ENCODE peak calls at places on chromosomes 7 and 10, in nine cellular contexts. One of them, this sample, is unnamed.

GRCh38 chr10:68957654-68958053 is 1.7 kb downstream of the DDX21 start:
- DNase-seq in GM12865: no peak
- DNase-seq in prostate gland: no peak
- DNase-seq in fibroblast of mammary gland: peak; percentile 44
- DNase-seq in GM23338: no peak
- DNase-seq in colonic mucosa: no peak
- DNase-seq in bronchial epithelial cell: no peak
- DNase-seq in endothelial cell: no peak
- DNase-seq in cardiac fibroblast: peak; percentile 51
- DNase-seq in this sample: no peak

GRCh38 chr10:26653004-26653403 is 44.5 kb upstream of the PDSS1 start:
- DNase-seq in GM12865: no peak
- DNase-seq in bronchial epithelial cell: no peak
- DNase-seq in prostate gland: no peak
- DNase-seq in GM23338: no peak
- DNase-seq in endothelial cell: no peak
- DNase-seq in cardiac fibroblast: no peak
- DNase-seq in fibroblast of mammary gland: no peak
- DNase-seq in colonic mucosa: no peak
- DNase-seq in this sample: no peak

GRCh38 chr7:13181221-13181620 is 493.8 kb downstream of the ARL4A start:
- DNase-seq in GM12865: no peak
- DNase-seq in bronchial epithelial cell: no peak
- DNase-seq in cardiac fibroblast: peak; percentile 25
- DNase-seq in fibroblast of mammary gland: peak; percentile 19
- DNase-seq in prostate gland: no peak
- DNase-seq in GM23338: no peak
- DNase-seq in colonic mucosa: no peak
- DNase-seq in endothelial cell: no peak
- DNase-seq in this sample: no peak

GRCh38 chr10:43869669-43870322 is 221.1 kb upstream of the ZNF32 start:
- DNase-seq in cardiac fibroblast: no peak
- DNase-seq in fibroblast of mammary gland: no peak
- DNase-seq in GM12865: no peak
- DNase-seq in GM23338: no peak
- DNase-seq in colonic mucosa: no peak
- DNase-seq in endothelial cell: no peak
- DNase-seq in bronchial epithelial cell: no peak
- DNase-seq in prostate gland: no peak
- DNase-seq in this sample: no peak

GRCh38 chr10:23525406-23525805 is 86.5 kb downstream of the OTUD1 start:
- DNase-seq in fibroblast of mammary gland: peak; percentile 21
- DNase-seq in endothelial cell: no peak
- DNase-seq in colonic mucosa: peak; percentile 20
- DNase-seq in GM23338: peak; percentile 40
- DNase-seq in GM12865: peak; percentile 38
- DNase-seq in cardiac fibroblast: peak; percentile 55
- DNase-seq in bronchial epithelial cell: peak; percentile 63
- DNase-seq in prostate gland: peak; percentile 8
- DNase-seq in this sample: no peak

GRCh38 chr10:12603766-12604470 is 254.6 kb downstream of the CAMK1D start:
- DNase-seq in fibroblast of mammary gland: no peak
- DNase-seq in endothelial cell: no peak
- DNase-seq in GM12865: no peak
- DNase-seq in prostate gland: no peak
- DNase-seq in cardiac fibroblast: no peak
- DNase-seq in GM23338: no peak
- DNase-seq in bronchial epithelial cell: no peak
- DNase-seq in colonic mucosa: peak; percentile 64
- DNase-seq in this sample: no peak

GRCh38 chr7:139797607-139798006 is 19.8 kb upstream of the HIPK2 start:
- DNase-seq in GM12865: no peak
- DNase-seq in GM23338: no peak
- DNase-seq in colonic mucosa: no peak
- DNase-seq in prostate gland: no peak
- DNase-seq in endothelial cell: no peak
- DNase-seq in cardiac fibroblast: no peak
- DNase-seq in fibroblast of mammary gland: no peak
- DNase-seq in bronchial epithelial cell: no peak
- DNase-seq in this sample: no peak

GRCh38 chr7:65509368-65510186 is 135.9 kb downstream of the ZNF92 start:
- DNase-seq in fibroblast of mammary gland: no peak
- DNase-seq in endothelial cell: peak; percentile 9
- DNase-seq in colonic mucosa: no peak
- DNase-seq in cardiac fibroblast: no peak
- DNase-seq in GM23338: peak; percentile 49
- DNase-seq in GM12865: no peak
- DNase-seq in prostate gland: no peak
- DNase-seq in bronchial epithelial cell: no peak
- DNase-seq in this sample: no peak

GRCh38 chr7:30865821-30866220 is 45.8 kb upstream of the AQP1 start:
- DNase-seq in prostate gland: no peak
- DNase-seq in bronchial epithelial cell: no peak
- DNase-seq in cardiac fibroblast: no peak
- DNase-seq in colonic mucosa: no peak
- DNase-seq in GM12865: no peak
- DNase-seq in GM23338: no peak
- DNase-seq in fibroblast of mammary gland: no peak
- DNase-seq in endothelial cell: no peak
- DNase-seq in this sample: no peak

GRCh38 chr7:134276951-134277350 is 39.8 kb downstream of the SLC35B4 start:
- DNase-seq in colonic mucosa: no peak
- DNase-seq in cardiac fibroblast: no peak
- DNase-seq in fibroblast of mammary gland: no peak
- DNase-seq in GM12865: no peak
- DNase-seq in prostate gland: no peak
- DNase-seq in endothelial cell: no peak
- DNase-seq in bronchial epithelial cell: no peak
- DNase-seq in GM23338: peak; percentile 23
- DNase-seq in this sample: no peak

GRCh38 chr7:129612112-129613015 is 844 bp downstream of the NRF1 start:
- DNase-seq in colonic mucosa: peak; percentile 52
- DNase-seq in GM12865: peak; percentile 60
- DNase-seq in GM23338: peak; percentile 40
- DNase-seq in cardiac fibroblast: peak; percentile 61
- DNase-seq in bronchial epithelial cell: peak; percentile 50
- DNase-seq in fibroblast of mammary gland: peak; percentile 64
- DNase-seq in endothelial cell: peak; percentile 23
- DNase-seq in prostate gland: peak; percentile 57
- DNase-seq in this sample: peak; percentile 66

GRCh38 chr7:149422065-149422913 is 38.6 kb downstream of the ZNF777 start:
- DNase-seq in GM23338: peak; percentile 94
- DNase-seq in prostate gland: peak; percentile 41
- DNase-seq in colonic mucosa: peak; percentile 60
- DNase-seq in fibroblast of mammary gland: peak; percentile 66
- DNase-seq in endothelial cell: peak; percentile 83
- DNase-seq in bronchial epithelial cell: peak; percentile 41
- DNase-seq in GM12865: peak; percentile 90
- DNase-seq in cardiac fibroblast: peak; percentile 72
- DNase-seq in this sample: peak; percentile 67

GRCh38 chr7:143882611-143883078 is 19.3 kb downstream of the TCAF1 start:
- DNase-seq in fibroblast of mammary gland: peak; percentile 59
- DNase-seq in bronchial epithelial cell: no peak
- DNase-seq in endothelial cell: peak; percentile 66
- DNase-seq in colonic mucosa: peak; percentile 64
- DNase-seq in GM23338: peak; percentile 49
- DNase-seq in prostate gland: peak; percentile 44
- DNase-seq in GM12865: no peak
- DNase-seq in cardiac fibroblast: peak; percentile 78
- DNase-seq in this sample: no peak

GRCh38 chr10:3067045-3067858 is at the start of gene PFKP:
- DNase-seq in prostate gland: peak; percentile 53
- DNase-seq in cardiac fibroblast: peak; percentile 28
- DNase-seq in endothelial cell: peak; percentile 33
- DNase-seq in bronchial epithelial cell: no peak
- DNase-seq in GM12865: peak; percentile 59
- DNase-seq in colonic mucosa: peak; percentile 72
- DNase-seq in fibroblast of mammary gland: no peak
- DNase-seq in GM23338: peak; percentile 69
- DNase-seq in this sample: peak; percentile 67

GRCh38 chr7:155291045-155291530 is 6.6 kb upstream of the INSIG1 start:
- DNase-seq in cardiac fibroblast: peak; percentile 17
- DNase-seq in bronchial epithelial cell: peak; percentile 58
- DNase-seq in GM23338: no peak
- DNase-seq in endothelial cell: no peak
- DNase-seq in GM12865: no peak
- DNase-seq in fibroblast of mammary gland: peak; percentile 87
- DNase-seq in prostate gland: no peak
- DNase-seq in colonic mucosa: peak; percentile 60
- DNase-seq in this sample: peak; percentile 66

GRCh38 chr7:90749774-90750173 is 153.7 kb downstream of the CDK14 start:
- DNase-seq in cardiac fibroblast: peak; percentile 54
- DNase-seq in bronchial epithelial cell: peak; percentile 37
- DNase-seq in endothelial cell: no peak
- DNase-seq in GM23338: peak; percentile 35
- DNase-seq in colonic mucosa: no peak
- DNase-seq in prostate gland: no peak
- DNase-seq in GM12865: peak; percentile 50
- DNase-seq in fibroblast of mammary gland: peak; percentile 36
- DNase-seq in this sample: no peak

GRCh38 chr10:74058071-74058470 is 60.2 kb downstream of the VCL start:
- DNase-seq in prostate gland: no peak
- DNase-seq in colonic mucosa: no peak
- DNase-seq in bronchial epithelial cell: no peak
- DNase-seq in GM12865: peak; percentile 46
- DNase-seq in endothelial cell: no peak
- DNase-seq in cardiac fibroblast: no peak
- DNase-seq in fibroblast of mammary gland: no peak
- DNase-seq in GM23338: no peak
- DNase-seq in this sample: no peak

GRCh38 chr7:35036361-35037171 is 719 bp downstream of the DPY19L1 start:
- DNase-seq in prostate gland: peak; percentile 52
- DNase-seq in colonic mucosa: peak; percentile 58
- DNase-seq in GM12865: peak; percentile 47
- DNase-seq in GM23338: peak; percentile 64
- DNase-seq in endothelial cell: peak; percentile 55
- DNase-seq in fibroblast of mammary gland: peak; percentile 59
- DNase-seq in cardiac fibroblast: peak; percentile 70
- DNase-seq in bronchial epithelial cell: peak; percentile 41
- DNase-seq in this sample: peak; percentile 44
- TF ChIP-seq CTCF in prostate gland: no peak
- TF ChIP-seq CTCF in colonic mucosa: no peak
- TF ChIP-seq CTCF in GM12865: no peak
- TF ChIP-seq CTCF in GM23338: no peak
- TF ChIP-seq CTCF in endothelial cell: no peak
- TF ChIP-seq CTCF in fibroblast of mammary gland: no peak
- TF ChIP-seq CTCF in cardiac fibroblast: no peak
- TF ChIP-seq CTCF in bronchial epithelial cell: no peak
- TF ChIP-seq CTCF in this sample: no peak

GRCh38 chr7:41693150-41693997 is 9.5 kb downstream of the INHBA start:
- DNase-seq in endothelial cell: no peak
- DNase-seq in prostate gland: no peak
- DNase-seq in GM23338: no peak
- DNase-seq in cardiac fibroblast: peak; percentile 67
- DNase-seq in bronchial epithelial cell: peak; percentile 52
- DNase-seq in colonic mucosa: no peak
- DNase-seq in fibroblast of mammary gland: peak; percentile 72
- DNase-seq in GM12865: no peak
- DNase-seq in this sample: no peak
- TF ChIP-seq CTCF in endothelial cell: peak; percentile 65
- TF ChIP-seq CTCF in prostate gland: no peak
- TF ChIP-seq CTCF in GM23338: peak; percentile 48
- TF ChIP-seq CTCF in cardiac fibroblast: peak; percentile 61
- TF ChIP-seq CTCF in bronchial epithelial cell: peak; percentile 19
- TF ChIP-seq CTCF in colonic mucosa: no peak
- TF ChIP-seq CTCF in fibroblast of mammary gland: peak; percentile 51
- TF ChIP-seq CTCF in GM12865: no peak
- TF ChIP-seq CTCF in this sample: no peak

GRCh38 chr7:158382363-158382988 is 205.1 kb downstream of the PTPRN2 start:
- DNase-seq in GM23338: no peak
- DNase-seq in GM12865: no peak
- DNase-seq in prostate gland: no peak
- DNase-seq in fibroblast of mammary gland: no peak
- DNase-seq in cardiac fibroblast: no peak
- DNase-seq in bronchial epithelial cell: no peak
- DNase-seq in colonic mucosa: no peak
- DNase-seq in endothelial cell: no peak
- DNase-seq in this sample: no peak
- TF ChIP-seq CTCF in GM23338: no peak
- TF ChIP-seq CTCF in GM12865: no peak
- TF ChIP-seq CTCF in prostate gland: no peak
- TF ChIP-seq CTCF in fibroblast of mammary gland: no peak
- TF ChIP-seq CTCF in cardiac fibroblast: no peak
- TF ChIP-seq CTCF in bronchial epithelial cell: no peak
- TF ChIP-seq CTCF in colonic mucosa: no peak
- TF ChIP-seq CTCF in endothelial cell: no peak
- TF ChIP-seq CTCF in this sample: no peak

GRCh38 chr10:80412521-80412920 is 4.2 kb downstream of the PRXL2A start:
- DNase-seq in endothelial cell: no peak
- DNase-seq in GM23338: no peak
- DNase-seq in prostate gland: no peak
- DNase-seq in colonic mucosa: no peak
- DNase-seq in fibroblast of mammary gland: no peak
- DNase-seq in bronchial epithelial cell: no peak
- DNase-seq in cardiac fibroblast: no peak
- DNase-seq in GM12865: no peak
- DNase-seq in this sample: peak; percentile 54

GRCh38 chr10:80413152-80413996 is 5.0 kb downstream of the PRXL2A start:
- DNase-seq in endothelial cell: no peak
- DNase-seq in bronchial epithelial cell: peak; percentile 94
- DNase-seq in GM23338: peak; percentile 14
- DNase-seq in fibroblast of mammary gland: peak; percentile 62
- DNase-seq in prostate gland: peak; percentile 47
- DNase-seq in colonic mucosa: no peak
- DNase-seq in cardiac fibroblast: peak; percentile 82
- DNase-seq in GM12865: no peak
- DNase-seq in this sample: peak; percentile 16

GRCh38 chr10:80414126-80414898 is 6.0 kb downstream of the PRXL2A start:
- DNase-seq in colonic mucosa: peak; percentile 59
- DNase-seq in prostate gland: no peak
- DNase-seq in cardiac fibroblast: no peak
- DNase-seq in fibroblast of mammary gland: no peak
- DNase-seq in endothelial cell: no peak
- DNase-seq in GM12865: no peak
- DNase-seq in bronchial epithelial cell: no peak
- DNase-seq in GM23338: no peak
- DNase-seq in this sample: no peak

GRCh38 chr10:80416401-80417098 is 8.2 kb downstream of the PRXL2A start:
- DNase-seq in GM12865: no peak
- DNase-seq in prostate gland: peak; percentile 90
- DNase-seq in fibroblast of mammary gland: peak; percentile 38
- DNase-seq in colonic mucosa: no peak
- DNase-seq in cardiac fibroblast: peak; percentile 94
- DNase-seq in bronchial epithelial cell: no peak
- DNase-seq in endothelial cell: no peak
- DNase-seq in GM23338: no peak
- DNase-seq in this sample: no peak

DNA sequence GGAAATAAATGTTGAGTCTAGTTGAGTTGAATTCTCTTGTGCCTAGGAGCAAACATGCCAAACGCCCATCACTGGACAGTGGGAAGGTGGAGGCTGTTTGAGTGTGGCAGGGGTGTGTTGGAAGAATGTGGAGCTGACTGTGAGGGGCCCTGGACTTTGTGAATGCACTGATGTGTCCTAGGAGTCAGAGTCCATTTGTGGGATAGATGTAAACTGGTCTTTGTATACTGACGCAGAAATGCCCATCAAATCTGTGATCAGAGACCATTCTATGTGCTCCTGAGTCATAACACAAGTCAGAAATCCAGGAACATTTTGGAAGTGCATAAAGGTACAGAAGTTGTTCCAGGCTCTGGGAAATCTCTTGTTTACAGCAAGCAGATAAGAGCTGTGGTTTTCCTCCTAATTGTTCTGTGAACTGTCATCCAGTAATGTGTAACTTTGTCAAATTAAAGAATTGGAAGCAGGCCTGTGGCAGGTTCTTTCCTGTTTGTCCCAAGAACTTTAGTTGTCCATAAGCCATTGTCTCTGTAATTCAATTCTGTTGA is 7.5 kb downstream of the PRXL2A start:
- DNase-seq in bronchial epithelial cell: no peak
- DNase-seq in prostate gland: no peak
- DNase-seq in colonic mucosa: no peak
- DNase-seq in GM12865: no peak
- DNase-seq in endothelial cell: no peak
- DNase-seq in fibroblast of mammary gland: no peak
- DNase-seq in GM23338: no peak
- DNase-seq in cardiac fibroblast: peak; percentile 40
- DNase-seq in this sample: no peak
- TF ChIP-seq CTCF in bronchial epithelial cell: no peak
- TF ChIP-seq CTCF in prostate gland: no peak
- TF ChIP-seq CTCF in colonic mucosa: no peak
- TF ChIP-seq CTCF in GM12865: no peak
- TF ChIP-seq CTCF in endothelial cell: no peak
- TF ChIP-seq CTCF in fibroblast of mammary gland: no peak
- TF ChIP-seq CTCF in GM23338: no peak
- TF ChIP-seq CTCF in cardiac fibroblast: no peak
- TF ChIP-seq CTCF in this sample: no peak